ENCODE peak calls at places on chromosomes 1 and 21, in seven cellular contexts. Z is RWPE1; I is CD8-positive, alpha-beta T cell; A is fibroblast of lung; B is lower leg skin; P is uterus; J is IMR-90. U is an unnamed sample.
A peak's percentile ranks its signal among the peaks of the same experiment; 100 is the strongest.

GRCh38 chr1:29352719-29353420 is 116.5 kb downstream of the PTPRU start:
- DNase-seq in Z (no peak), A (no peak), P (no peak), I (no peak), J (no peak), B (no peak), U (no peak)

GRCh38 chr21:31198575-31198974 is 145.5 kb downstream of the TIAM1 start:
- DNase-seq in J (peak; percentile 62), Z (peak; percentile 49), A (peak; percentile 79), P (no peak), B (no peak), I (no peak), U (no peak)

GRCh38 chr1:83583351-83584014 is 415.4 kb downstream of the TTLL7 start:
- DNase-seq in I (no peak), B (no peak), Z (no peak), J (no peak), A (peak; percentile 28), P (no peak), U (no peak)

GRCh38 chr1:207856276-207857023 is 54.5 kb downstream of the CD34 start:
- DNase-seq in P (no peak), A (no peak), I (no peak), B (no peak), J (no peak), Z (no peak), U (no peak)

GRCh38 chr1:64663654-64664053 is 81.2 kb upstream of the RAVER2 start:
- DNase-seq in I (no peak), A (no peak), J (peak; percentile 7), P (no peak), B (no peak), Z (no peak), U (no peak)

GRCh38 chr1:75130312-75130677 is 3.9 kb upstream of the LHX8 start:
- DNase-seq in J (no peak), P (no peak), A (no peak), Z (no peak), I (no peak), B (no peak), U (peak; percentile 77)

GRCh38 chr1:181396171-181396670 is 87.1 kb upstream of the CACNA1E start:
- DNase-seq in A (no peak), P (no peak), J (no peak), I (peak; percentile 75), Z (no peak), B (no peak), U (no peak)

GRCh38 chr1:205298191-205298994 is 23.2 kb downstream of the NUAK2 start:
- DNase-seq in I (no peak), J (peak; percentile 99), A (peak; percentile 86), P (no peak), B (no peak), Z (peak; percentile 97), U (no peak)

GRCh38 chr1:230771773-230772354 is 24.7 kb downstream of the CAPN9 start:
- DNase-seq in Z (peak; percentile 41), B (no peak), P (no peak), A (no peak), I (no peak), J (no peak), U (no peak)

GRCh38 chr1:230770317-230770716 is 23.1 kb downstream of the CAPN9 start:
- DNase-seq in P (no peak), A (no peak), Z (no peak), B (no peak), I (no peak), J (no peak), U (no peak)

GRCh38 chr1:230768903-230769570 is 21.8 kb downstream of the CAPN9 start:
- DNase-seq in J (peak; percentile 88), P (no peak), B (no peak), Z (no peak), I (no peak), A (peak; percentile 84), U (no peak)

GRCh38 chr1:230773396-230774033 is 26.3 kb downstream of the CAPN9 start:
- DNase-seq in A (no peak), J (no peak), Z (no peak), P (no peak), I (no peak), B (no peak), U (no peak)

DNA sequence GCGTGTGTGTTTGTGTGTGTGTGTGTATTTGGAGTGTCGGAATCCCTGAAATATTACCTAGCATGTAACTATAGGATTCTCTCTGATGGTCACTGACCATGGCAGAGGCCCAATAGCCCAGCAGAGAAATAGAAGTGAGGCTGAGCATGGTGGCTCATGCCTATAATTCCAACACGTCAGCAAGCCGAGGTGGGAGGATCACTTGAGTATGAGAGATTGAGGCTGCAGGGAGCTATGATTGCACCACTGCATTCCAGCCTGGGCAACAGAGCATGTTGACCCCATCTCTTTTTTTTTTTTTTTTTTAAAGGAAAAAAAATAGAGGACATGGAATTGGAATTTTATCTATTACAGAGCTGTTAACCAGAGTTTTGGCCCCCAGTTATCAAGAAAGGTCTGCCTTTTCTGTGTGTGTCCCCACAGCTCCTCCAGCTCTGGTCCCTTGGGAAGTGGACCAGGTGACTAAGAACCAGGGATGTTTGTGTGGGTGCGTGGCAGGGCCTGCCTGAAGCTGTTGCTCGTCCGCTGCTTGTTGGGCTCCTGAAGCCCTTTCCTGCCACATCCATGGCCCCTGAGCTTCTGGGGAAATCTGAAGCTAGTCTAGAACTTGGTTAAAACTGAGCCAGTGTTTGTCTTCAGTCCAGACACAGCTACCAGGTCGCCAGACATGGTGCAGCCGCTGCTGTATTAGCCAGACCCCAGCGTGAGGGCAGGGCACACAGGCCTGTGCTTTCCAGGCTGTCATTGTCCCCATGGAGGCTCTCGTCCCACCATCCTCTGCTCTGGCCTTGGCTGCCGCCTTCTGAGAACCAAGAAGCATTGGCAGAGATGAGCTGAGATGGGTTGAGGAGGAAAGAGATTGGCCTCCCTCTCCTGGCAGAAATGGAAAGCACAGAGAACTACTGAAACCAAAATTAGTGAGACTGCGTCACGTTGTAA is 25.5 kb downstream of the CAPN9 start:
- DNase-seq in A (peak; percentile 71), P (no peak), I (no peak), J (peak; percentile 59), Z (peak; percentile 32), B (no peak), U (no peak)
- TF ChIP-seq CTCF in A (peak; percentile 87), P (peak; percentile 25), I (no peak), J (peak; percentile 63), Z (no peak), B (no peak), U (peak; percentile 64)

GRCh38 chr1:9013824-9014223 is 12.4 kb downstream of the SLC2A7 start:
- DNase-seq in I (no peak), B (no peak), Z (no peak), P (no peak), J (no peak), A (no peak), U (no peak)

GRCh38 chr1:9006956-9007615 is 19.1 kb downstream of the SLC2A7 start:
- DNase-seq in J (no peak), A (no peak), Z (no peak), B (no peak), P (no peak), I (no peak), U (no peak)

GRCh38 chr1:9008236-9008635 is 18.0 kb downstream of the SLC2A7 start:
- DNase-seq in J (no peak), B (no peak), A (no peak), Z (no peak), I (no peak), P (no peak), U (no peak)

GRCh38 chr1:9010781-9011323 is 15.4 kb downstream of the SLC2A7 start:
- DNase-seq in P (no peak), I (no peak), A (no peak), B (peak; percentile 56), Z (no peak), J (no peak), U (no peak)

DNA sequence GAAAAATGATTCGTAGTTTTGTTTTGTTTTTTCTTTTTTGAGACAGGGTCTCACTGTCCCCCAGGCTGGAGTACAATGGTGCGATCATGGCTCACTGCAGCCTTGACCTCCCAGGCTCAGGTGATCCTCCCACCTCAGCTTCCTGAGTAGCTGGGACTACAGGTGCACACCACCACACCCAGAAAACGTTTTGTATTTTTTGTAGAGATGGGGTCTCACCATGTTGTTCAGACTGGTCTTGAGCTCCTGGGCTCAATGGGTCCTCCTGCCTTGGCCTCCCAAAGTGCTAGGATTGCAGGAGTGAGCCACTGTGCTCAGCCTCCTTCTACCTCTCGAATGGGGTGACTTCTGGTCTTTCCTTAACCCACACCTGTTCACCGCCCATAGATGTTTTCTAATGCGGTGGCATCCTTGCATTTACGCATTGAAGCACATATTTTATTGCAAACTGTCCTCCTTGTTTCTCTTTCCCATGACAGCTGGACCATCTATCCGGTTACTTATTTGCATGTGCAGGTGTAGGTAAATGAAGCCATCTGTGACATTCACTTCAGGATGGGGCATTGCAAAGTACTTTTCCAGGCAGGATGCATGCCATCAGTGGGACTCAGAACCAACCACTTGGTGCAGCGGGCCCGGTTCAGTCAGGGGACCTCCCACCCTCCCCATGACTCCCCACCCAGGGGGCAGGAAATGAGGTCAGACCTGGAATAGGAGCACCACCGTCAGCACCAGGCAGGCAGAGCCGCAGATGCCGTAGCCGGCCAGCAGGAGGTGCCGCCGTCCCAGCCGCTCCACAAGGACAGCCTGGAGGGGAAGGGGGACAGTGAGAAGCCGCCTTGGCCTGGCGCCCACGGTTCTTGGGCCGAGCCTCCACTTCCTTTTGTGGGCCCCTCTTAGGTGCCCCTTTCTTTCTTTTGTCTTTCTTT is 16.5 kb downstream of the SLC2A7 start:
- DNase-seq in I (peak; percentile 34), A (peak; percentile 11), B (no peak), P (no peak), J (peak; percentile 28), Z (no peak), U (no peak)
- TF ChIP-seq CTCF in I (no peak), A (peak; percentile 43), B (no peak), P (peak; percentile 25), J (peak; percentile 62), Z (no peak), U (peak; percentile 58)

GRCh38 chr1:201169971-201170532 is 15.8 kb upstream of the TMEM9 start:
- DNase-seq in Z (no peak), I (no peak), P (no peak), A (no peak), B (no peak), J (no peak), U (no peak)

GRCh38 chr1:201171063-201172036 is 17.1 kb upstream of the TMEM9 start:
- DNase-seq in A (peak; percentile 36), I (peak; percentile 66), P (peak; percentile 31), B (no peak), J (peak; percentile 46), Z (no peak), U (no peak)

GRCh38 chr1:201172336-201172735 is 18.1 kb upstream of the TMEM9 start:
- DNase-seq in J (no peak), B (no peak), P (no peak), A (no peak), I (no peak), Z (no peak), U (no peak)

GRCh38 chr1:201169203-201169602 is 14.9 kb upstream of the TMEM9 start:
- DNase-seq in Z (no peak), A (no peak), I (no peak), J (no peak), P (no peak), B (no peak), U (no peak)

DNA sequence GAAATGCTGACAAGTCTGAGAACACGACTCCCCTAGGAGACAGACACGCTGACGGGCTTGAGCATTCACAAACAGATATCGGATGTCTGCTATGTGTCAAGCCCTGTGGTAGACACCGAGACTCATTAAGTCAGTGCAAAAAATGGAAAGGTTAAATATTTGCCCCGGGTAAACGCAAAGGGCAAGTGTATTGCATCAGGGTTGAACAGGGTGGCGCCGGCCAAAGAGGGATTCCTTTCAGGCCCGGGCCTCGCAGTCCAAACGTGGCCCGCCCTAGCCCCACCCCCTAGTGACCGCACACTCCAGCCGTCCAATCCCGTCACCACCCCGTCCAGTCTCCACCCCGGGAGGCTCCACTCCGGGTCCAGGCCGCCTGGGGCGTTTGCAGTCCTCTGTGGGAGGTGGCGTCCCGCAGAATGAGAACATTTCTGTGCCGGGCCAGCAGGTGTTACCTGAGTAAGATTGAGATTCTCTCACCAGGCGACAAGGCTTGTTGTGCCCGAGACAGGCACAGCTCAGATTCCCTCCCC is 16.3 kb upstream of the TMEM9 start:
- DNase-seq in B (peak; percentile 92), Z (peak; percentile 99), I (peak; percentile 79), P (peak; percentile 94), J (peak; percentile 80), A (peak; percentile 93), U (peak; percentile 95)
- TF ChIP-seq CTCF in B (no peak), Z (no peak), I (no peak), P (no peak), J (no peak), A (no peak), U (no peak)

DNA sequence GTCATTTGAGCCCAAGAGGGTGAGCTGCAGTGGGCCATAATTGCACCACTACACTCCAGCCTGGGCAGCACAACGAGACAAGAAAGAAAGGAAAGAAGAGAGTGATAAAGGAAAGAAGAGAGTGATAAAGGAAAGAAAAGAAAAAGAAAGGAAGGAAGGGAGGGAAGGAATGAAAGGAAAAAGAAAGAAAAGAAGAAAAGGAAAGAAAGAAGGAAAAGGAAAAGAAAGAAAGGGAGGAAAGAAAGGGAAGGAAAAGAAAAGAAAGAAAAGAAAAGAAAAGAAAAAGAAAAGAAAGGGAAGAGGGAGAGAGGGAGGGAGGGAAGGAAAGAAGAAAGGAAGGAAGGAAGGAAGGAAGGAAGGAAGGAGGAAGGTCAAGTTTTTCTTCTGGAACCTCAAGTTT is 17.5 kb downstream of the TRIT1 start:
- DNase-seq in Z (no peak), J (no peak), A (no peak), B (no peak), I (no peak), P (no peak), U (no peak)
- TF ChIP-seq CTCF in Z (no peak), J (no peak), A (no peak), B (no peak), I (no peak), P (no peak), U (no peak)